ENCODE peak calls at places on chromosomes 13 and 19, in five cellular contexts. A is heart left ventricle, N is AG10803, J is activated T-cell treated with anti-CD3 and anti-CD28 coated beads for 1 hour, V is nephron progenitor cell. W is an unnamed sample.

GRCh38 chr13:98536729-98537128 is 40.2 kb downstream of the STK24 start:
- DNase-seq in N (no peak), V (no peak), J (no peak), A (no peak), W (no peak)

GRCh38 chr13:112658807-112659206 is 31.0 kb upstream of the ATP11A start:
- DNase-seq in N (peak), V (no peak), A (no peak), J (no peak), W (peak)

GRCh38 chr13:37409756-37410155 is 188.8 kb downstream of the POSTN start:
- DNase-seq in A (no peak), J (no peak), V (no peak), N (peak), W (no peak)

GRCh38 chr13:58680115-58680514 is 1048.6 kb downstream of the PCDH17 start:
- DNase-seq in A (no peak), J (no peak), V (no peak), N (no peak), W (no peak)

GRCh38 chr19:10388957-10389356 is 8.6 kb upstream of the TYK2 start:
- DNase-seq in V (peak), N (peak), J (peak), A (peak), W (peak)

GRCh38 chr19:41619018-41619571 is 7.8 kb downstream of the CEACAM4 start:
- DNase-seq in N (no peak), A (no peak), J (no peak), V (no peak), W (peak)

GRCh38 chr19:7874080-7874856 is at the start of gene PRR36:
- DNase-seq in A (no peak), J (no peak), N (no peak), V (peak), W (peak)

GRCh38 chr19:47445937-47446402 is 25.7 kb downstream of the SLC8A2 start:
- DNase-seq in J (peak), A (no peak), N (peak), V (peak), W (peak)

GRCh38 chr19:9032136-9032626 is 22.0 kb upstream of the MUC16 start:
- DNase-seq in J (no peak), N (no peak), V (no peak), A (no peak), W (no peak)

GRCh38 chr19:51010066-51010795 is 8.8 kb upstream of the KLK8 start:
- DNase-seq in V (no peak), J (no peak), A (no peak), N (no peak), W (no peak)

GRCh38 chr13:51849145-51850101 is 4.4 kb upstream of the TMEM272 start:
- DNase-seq in A (no peak), J (no peak), N (no peak), V (peak), W (peak)

W was measured in islet precursor cell.